ENCODE peak calls at places on chromosome 22, in four cellular contexts. T is GM12878, O is HepG2, M is K562. B is an unnamed sample.

GRCh38 chr22:38228873-38229740 is 27.3 kb downstream of the MAFF start:
- DNase-seq in T (no peak), O (peak; percentile 54), M (no peak), B (peak; percentile 89)

GRCh38 chr22:22080270-22080669 is 97.7 kb upstream of the TOP3B start:
- DNase-seq in T (no peak), O (no peak), M (no peak), B (no peak)

GRCh38 chr22:49322861-49323622 is 504.6 kb downstream of the BRD1 start:
- DNase-seq in T (no peak), O (no peak), M (no peak), B (no peak)

GRCh38 chr22:48748113-48748859 is 1079.4 kb downstream of the BRD1 start:
- DNase-seq in T (no peak), O (no peak), M (no peak), B (no peak)

GRCh38 chr22:28029962-28030361 is 110.9 kb upstream of the PITPNB start:
- DNase-seq in T (no peak), O (no peak), M (no peak), B (no peak)

GRCh38 chr22:42880815-42881214 is 23.7 kb upstream of the ARFGAP3 start:
- DNase-seq in T (no peak), O (no peak), M (no peak), B (no peak)

GRCh38 chr22:26585104-26585790 is 4.7 kb downstream of the TPST2 start:
- DNase-seq in T (no peak), O (no peak), M (peak; percentile 68), B (peak; percentile 80)

GRCh38 chr22:44057411-44057987 is 33.4 kb downstream of the PARVB start:
- DNase-seq in T (no peak), O (no peak), M (no peak), B (no peak)

GRCh38 chr22:38273135-38273761 is 438 bp upstream of the TMEM184B start:
- DNase-seq in T (no peak), O (no peak), M (peak; percentile 29), B (peak; percentile 56)

GRCh38 chr22:49021926-49022815 is 805.5 kb downstream of the BRD1 start:
- DNase-seq in T (no peak), O (no peak), M (no peak), B (no peak)

GRCh38 chr22:45804986-45805325 is 133.3 kb downstream of the ATXN10 start:
- DNase-seq in T (no peak), O (peak; percentile 4), M (no peak), B (peak; percentile 12)

GRCh38 chr22:45096256-45096907 is 67.3 kb upstream of the NUP50 start:
- DNase-seq in T (no peak), O (peak; percentile 37), M (peak; percentile 49), B (peak; percentile 57)

GRCh38 chr22:49032821-49033220 is 794.9 kb downstream of the BRD1 start:
- DNase-seq in T (no peak), O (no peak), M (no peak), B (no peak)

GRCh38 chr22:46758867-46759290 is 3.6 kb upstream of the TBC1D22A start:
- DNase-seq in T (no peak), O (peak; percentile 91), M (peak; percentile 70), B (peak; percentile 82)

GRCh38 chr22:41976961-41977566 is 7.8 kb downstream of the SEPTIN3 start:
- DNase-seq in T (no peak), O (no peak), M (no peak), B (no peak)

GRCh38 chr22:45124176-45124857 is 39.4 kb upstream of the NUP50 start:
- DNase-seq in T (no peak), O (no peak), M (no peak), B (no peak)

GRCh38 chr22:33579448-33580093 is 340.7 kb downstream of the LARGE1 start:
- DNase-seq in T (no peak), O (peak; percentile 81), M (peak; percentile 41), B (no peak)

GRCh38 chr22:32579533-32580220 is 105.1 kb downstream of the FBXO7 start:
- DNase-seq in T (no peak), O (peak; percentile 50), M (no peak), B (no peak)

GRCh38 chr22:39520054-39520873 is at the start of gene ATF4:
- DNase-seq in T (peak; percentile 93), O (peak; percentile 98), M (peak; percentile 97), B (peak; percentile 98)

GRCh38 chr22:49367016-49367697 is 460.5 kb downstream of the BRD1 start:
- DNase-seq in T (no peak), O (no peak), M (no peak), B (no peak)

GRCh38 chr22:44330727-44331660 is 18.2 kb upstream of the SHISAL1 start:
- DNase-seq in T (no peak), O (no peak), M (no peak), B (no peak)

GRCh38 chr22:45865561-45866397 is 111.2 kb downstream of the WNT7B start:
- DNase-seq in T (no peak), O (no peak), M (no peak), B (no peak)

GRCh38 chr22:27372969-27373670 is 428.4 kb downstream of the MN1 start:
- DNase-seq in T (no peak), O (peak; percentile 81), M (peak; percentile 32), B (peak; percentile 38)

GRCh38 chr22:46077669-46078099 is 72.6 kb upstream of the PPARA start:
- DNase-seq in T (no peak), O (no peak), M (no peak), B (no peak)

GRCh38 chr22:45511847-45512261 is 9.2 kb downstream of the FBLN1 start:
- DNase-seq in T (no peak), O (no peak), M (no peak), B (no peak)

GRCh38 chr22:27386186-27386585 is 415.4 kb downstream of the MN1 start:
- DNase-seq in T (no peak), O (no peak), M (no peak), B (no peak)

GRCh38 chr22:48755332-48755949 is 1072.2 kb downstream of the BRD1 start:
- DNase-seq in T (no peak), O (no peak), M (no peak), B (no peak)

GRCh38 chr22:38554281-38554680 is 15.7 kb downstream of the DMC1 start:
- DNase-seq in T (no peak), O (no peak), M (no peak), B (no peak)

GRCh38 chr22:27801197-27801615 is 350 bp downstream of the MN1 start:
- DNase-seq in T (no peak), O (no peak), M (peak; percentile 9), B (peak; percentile 47)

GRCh38 chr22:46079861-46080821 is 70.2 kb upstream of the PPARA start:
- DNase-seq in T (no peak), O (no peak), M (no peak), B (no peak)

GRCh38 chr22:32729368-32729767 is 72.1 kb upstream of the TIMP3 start:
- DNase-seq in T (no peak), O (no peak), M (no peak), B (no peak)

GRCh38 chr22:46012881-46013281 is 35.9 kb upstream of the WNT7B start:
- DNase-seq in T (no peak), O (no peak), M (no peak), B (no peak)

GRCh38 chr22:27718186-27719032 is 83.1 kb downstream of the MN1 start:
- DNase-seq in T (no peak), O (peak; percentile 25), M (peak; percentile 90), B (peak; percentile 78)

GRCh38 chr22:25153961-25154685 is 45.5 kb upstream of the CRYBB3 start:
- DNase-seq in T (no peak), O (peak; percentile 36), M (no peak), B (peak; percentile 55)

GRCh38 chr22:44116755-44117684 is 63.7 kb upstream of the PARVG start:
- DNase-seq in T (no peak), O (no peak), M (no peak), B (no peak)

GRCh38 chr22:44291265-44292006 is 21.3 kb downstream of the SHISAL1 start:
- DNase-seq in T (no peak), O (no peak), M (no peak), B (no peak)

GRCh38 chr22:35220221-35220620 is 37.1 kb upstream of the HMGXB4 start:
- DNase-seq in T (no peak), O (no peak), M (no peak), B (no peak)

DNA sequence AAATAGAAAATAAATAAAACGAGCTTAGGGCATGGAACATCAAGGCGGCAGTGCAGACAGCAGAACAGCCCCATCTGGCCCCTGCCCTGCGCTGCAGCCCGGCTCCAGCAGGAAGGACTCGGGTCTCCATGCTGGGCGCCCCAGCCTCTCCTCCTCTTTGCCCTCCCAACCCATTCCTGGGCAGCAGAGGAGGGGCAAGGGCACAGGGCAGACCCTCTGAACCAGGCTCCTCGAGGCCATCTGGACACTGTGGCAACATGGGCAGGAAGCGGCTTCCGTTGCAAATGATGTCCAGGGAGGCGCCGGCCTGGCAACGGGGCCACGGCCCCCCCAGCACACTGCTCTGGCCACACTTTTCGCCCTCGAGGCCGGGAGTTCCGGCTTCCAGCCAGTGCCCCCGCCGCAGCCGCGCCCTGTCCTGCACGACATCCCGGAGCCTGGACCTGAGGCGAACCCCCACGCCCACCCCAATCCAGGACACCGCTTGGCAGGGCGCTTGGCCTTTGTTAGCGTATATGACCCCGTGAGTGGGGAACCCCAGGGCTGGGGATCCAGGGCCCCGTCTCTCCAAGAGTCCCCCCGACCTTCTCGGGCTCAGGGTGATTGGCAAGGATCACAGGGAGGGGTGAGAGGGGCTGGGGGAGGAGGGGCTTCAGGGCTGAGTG is 192.1 kb downstream of the IGLL1 start:
- DNase-seq in T (no peak), O (no peak), M (no peak), B (no peak)
- TF ChIP-seq MYC in T (no peak), O (no peak), M (no peak), B (no peak)

DNA sequence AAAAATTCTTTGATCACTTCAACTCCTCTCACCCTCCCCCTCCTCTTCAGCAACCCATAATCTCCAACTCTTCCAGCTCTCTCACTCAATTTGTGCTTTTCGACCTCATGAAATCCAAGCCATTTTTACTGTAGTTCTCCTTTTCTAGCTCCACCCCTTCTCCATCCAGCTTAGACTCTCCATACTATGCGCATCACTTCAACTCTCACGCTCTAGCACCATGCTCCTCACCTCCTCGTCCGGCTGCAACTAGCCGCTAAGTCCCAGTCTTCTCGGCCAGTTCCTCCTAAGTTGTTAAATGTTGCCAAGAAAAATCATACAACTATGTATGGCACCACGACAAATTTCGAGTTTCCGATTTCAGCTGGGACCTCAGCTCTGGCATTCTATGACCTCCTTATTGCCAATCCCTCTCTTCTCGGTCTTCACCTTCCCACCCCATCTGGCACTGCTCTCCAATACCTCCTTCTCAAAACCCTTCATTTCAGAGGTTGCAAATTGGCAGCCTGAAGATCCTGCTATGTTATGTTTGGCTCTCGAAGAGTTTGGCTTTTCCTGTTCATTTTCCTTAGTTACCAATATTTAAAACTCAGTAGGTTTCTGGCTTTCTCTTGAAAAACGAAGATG is 1.1 kb downstream of the ZNF70 start:
- DNase-seq in T (no peak), O (no peak), M (peak; percentile 27), B (peak; percentile 67)
- H3K9ac ChIP-seq in T (no peak overlapping the region), O (peak overlapping the region; percentile 69), M (peak overlapping the region; percentile 92), B (no peak overlapping the region)

GRCh38 chr22:18994780-18995711 is 59.0 kb upstream of the PRODH start:
- DNase-seq in T (no peak), O (peak; percentile 89), M (no peak), B (no peak)
- TF ChIP-seq MYC in T (no peak), O (no peak), M (no peak), B (no peak)

DNA sequence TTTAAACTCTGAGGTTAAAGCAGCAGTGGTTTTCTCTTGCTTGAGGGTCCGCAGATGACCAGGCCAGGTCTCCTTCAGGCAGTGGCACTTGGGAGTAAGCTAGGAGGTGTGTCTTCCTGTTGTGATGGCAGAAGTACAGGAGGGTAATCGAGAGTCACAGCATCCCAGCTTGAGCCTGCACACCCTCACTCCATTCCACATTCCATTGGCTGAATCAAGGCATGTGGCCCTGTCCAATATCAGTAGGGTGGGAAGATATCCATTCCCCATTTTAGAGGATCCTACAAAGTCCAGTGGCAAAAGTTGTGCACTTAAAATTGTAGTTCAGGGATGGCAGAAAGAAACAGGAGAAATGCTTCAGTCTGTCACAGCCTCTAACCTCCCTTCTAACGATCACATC is 23.3 kb downstream of the OSBP2 start:
- DNase-seq in T (no peak), O (no peak), M (no peak), B (no peak)
- H3K9ac ChIP-seq in T (no peak overlapping the region), O (no peak overlapping the region), M (no peak overlapping the region), B (no peak overlapping the region)